ENCODE peak calls at places on chromosomes 1 and 21, in four cellular contexts. R is mesendoderm, Y is IMR-90, Z is H1. Q is an unnamed sample.
A peak's percentile ranks its signal among the peaks of the same experiment; 100 is the strongest.

GRCh38 chr1:154155282-154155681 is 409 bp upstream of the NUP210L start:
- DNase-seq in R (no peak), Z (no peak), Y (peak; percentile 72), Q (no peak)

GRCh38 chr1:230853736-230854135 is 14.6 kb downstream of the C1orf198 start:
- DNase-seq in Y (no peak), R (no peak), Z (no peak), Q (no peak)

GRCh38 chr1:79010589-79010988 is 4.1 kb upstream of the ADGRL4 start:
- DNase-seq in R (no peak), Z (no peak), Y (no peak), Q (no peak)

GRCh38 chr1:180636138-180636537 is 4.3 kb downstream of the XPR1 start:
- DNase-seq in R (peak; percentile 34), Y (peak; percentile 26), Z (no peak), Q (no peak)

GRCh38 chr1:43885311-43885801 is 48.2 kb upstream of the ARTN start:
- DNase-seq in R (peak; percentile 67), Y (no peak), Z (no peak), Q (peak; percentile 85)

GRCh38 chr1:44485229-44485932 is 80.3 kb downstream of the RNF220 start:
- DNase-seq in R (peak; percentile 85), Z (no peak), Y (peak; percentile 79), Q (no peak)

GRCh38 chr1:86207323-86207722 is 50.8 kb upstream of the COL24A1 start:
- DNase-seq in R (no peak), Y (peak; percentile 90), Z (no peak), Q (no peak)

GRCh38 chr21:36820176-36821031 is 121.5 kb downstream of the SIM2 start:
- DNase-seq in Y (no peak), Z (peak; percentile 21), R (peak; percentile 62), Q (peak; percentile 89)

GRCh38 chr1:203295796-203296195 is 9.5 kb upstream of the BTG2 start:
- DNase-seq in Y (no peak), R (peak; percentile 22), Z (no peak), Q (no peak)

GRCh38 chr1:81998165-81998564 is 197.4 kb downstream of the ADGRL2 start:
- DNase-seq in Z (no peak), R (no peak), Y (no peak), Q (no peak)

GRCh38 chr1:170049191-170049800 is 25.2 kb downstream of the KIFAP3 start:
- DNase-seq in Y (no peak), Z (no peak), R (no peak), Q (no peak)

GRCh38 chr1:179143332-179143731 is 61.5 kb downstream of the TOR3A start:
- DNase-seq in Y (peak; percentile 96), Z (no peak), R (no peak), Q (no peak)

GRCh38 chr1:36981771-36982622 is 52.3 kb downstream of the GRIK3 start:
- DNase-seq in R (no peak), Y (no peak), Z (no peak), Q (no peak)

GRCh38 chr1:235060607-235061470 is 67.8 kb downstream of the TOMM20 start:
- DNase-seq in Z (no peak), R (peak; percentile 91), Y (no peak), Q (peak; percentile 52)

GRCh38 chr1:232627171-232627570 is 2.8 kb downstream of the SIPA1L2 start:
- DNase-seq in Z (no peak), R (no peak), Y (no peak), Q (no peak)

GRCh38 chr1:213947200-213947775 is 40.5 kb upstream of the PROX1 start:
- DNase-seq in Z (peak; percentile 15), Y (no peak), R (no peak), Q (peak; percentile 39)

GRCh38 chr1:207335695-207336363 is 14.4 kb downstream of the CD55 start:
- DNase-seq in Z (no peak), Y (no peak), R (peak; percentile 42), Q (no peak)

GRCh38 chr1:54158071-54158470 is 5.3 kb upstream of the CDCP2 start:
- DNase-seq in Y (no peak), R (no peak), Z (no peak), Q (no peak)

GRCh38 chr1:15937146-15937545 is 38.8 kb downstream of the ZBTB17 start:
- DNase-seq in R (no peak), Z (no peak), Y (no peak), Q (no peak)

GRCh38 chr1:19096036-19096833 is 113.8 kb downstream of the UBR4 start:
- DNase-seq in Y (peak; percentile 7), Z (no peak), R (peak; percentile 50), Q (no peak)

GRCh38 chr1:41766546-41766945 is 152.2 kb downstream of the HIVEP3 start:
- DNase-seq in Z (no peak), Y (no peak), R (no peak), Q (no peak)

GRCh38 chr21:31413698-31414097 is 69.6 kb upstream of the TIAM1 start:
- DNase-seq in R (no peak), Y (no peak), Z (no peak), Q (no peak)

GRCh38 chr1:16138772-16139221 is 17.1 kb downstream of the EPHA2 start:
- DNase-seq in Y (peak; percentile 32), Z (no peak), R (no peak), Q (no peak)

GRCh38 chr1:183114441-183114840 is 71.6 kb upstream of the LAMC2 start:
- DNase-seq in Z (no peak), R (no peak), Y (no peak), Q (no peak)

GRCh38 chr1:246114369-246114768 is 392.7 kb downstream of the SMYD3 start:
- DNase-seq in Z (no peak), R (peak; percentile 31), Y (no peak), Q (no peak)

GRCh38 chr1:109959974-109960744 is 24.4 kb upstream of the AHCYL1 start:
- DNase-seq in Z (no peak), Y (peak; percentile 78), R (peak; percentile 96), Q (peak; percentile 66)

GRCh38 chr1:226656601-226657277 is 82.3 kb downstream of the ITPKB start:
- DNase-seq in Z (no peak), R (no peak), Y (peak; percentile 92), Q (no peak)

GRCh38 chr21:41368361-41369104 is 6.7 kb downstream of the MX2 start:
- DNase-seq in Y (no peak), R (no peak), Z (no peak), Q (no peak)

GRCh38 chr21:36706951-36707762 is 8.2 kb downstream of the SIM2 start:
- DNase-seq in R (peak; percentile 76), Z (no peak), Y (peak; percentile 37), Q (peak; percentile 63)

GRCh38 chr1:158045639-158046038 is 52.2 kb downstream of the KIRREL1 start:
- DNase-seq in R (peak; percentile 93), Y (peak; percentile 90), Z (peak; percentile 17), Q (no peak)

GRCh38 chr1:62882161-62882560 is 98.2 kb downstream of the ATG4C start:
- DNase-seq in Y (no peak), R (no peak), Z (no peak), Q (no peak)
- H3K79me1 ChIP-seq in Y (no peaks in the 10 kb centered on the region), R (no peaks in the 10 kb centered on the region), Z (no peaks in the 10 kb centered on the region), Q (no peaks in the 10 kb centered on the region)

DNA sequence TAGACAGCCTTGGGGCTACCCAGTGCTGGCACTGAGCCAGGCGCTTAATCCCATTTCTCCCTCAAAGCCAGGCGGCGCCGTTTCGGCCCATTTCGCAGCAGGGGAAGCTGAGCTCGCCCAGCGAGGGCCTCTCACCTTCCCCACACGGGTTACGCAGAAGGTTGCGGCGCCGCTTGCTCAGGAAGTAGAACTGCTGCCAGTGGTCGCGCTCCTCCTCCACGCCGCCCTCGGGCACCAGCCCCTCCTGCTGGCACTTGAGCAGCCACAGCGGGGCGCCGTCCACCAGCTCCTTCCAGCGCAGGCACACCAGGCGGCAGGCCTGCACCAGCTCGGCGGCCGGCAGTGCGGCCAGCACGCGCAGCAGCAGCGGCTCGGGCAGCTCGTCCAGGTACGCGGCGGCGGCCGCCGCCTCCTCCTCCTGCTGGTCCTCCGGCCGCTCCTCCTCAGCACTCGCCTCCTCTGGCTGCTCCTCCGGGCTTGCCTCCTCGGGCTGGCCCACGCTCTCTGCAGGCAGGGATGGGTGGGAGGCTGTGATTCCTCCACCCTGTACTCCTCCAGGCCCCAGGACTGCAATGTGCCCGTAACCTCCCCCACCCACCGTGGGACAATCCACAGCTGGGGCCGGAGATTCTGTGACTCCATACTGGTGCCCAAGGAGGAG is 3.8 kb downstream of the FBXO2 start:
- DNase-seq in Z (no peak), R (peak; percentile 85), Y (peak; percentile 49), Q (peak; percentile 86)
- H4K5ac ChIP-seq in Z (peak overlapping the region; percentile 55), R (no peak overlapping the region), Y (no peak overlapping the region), Q (no peak overlapping the region)

DNA sequence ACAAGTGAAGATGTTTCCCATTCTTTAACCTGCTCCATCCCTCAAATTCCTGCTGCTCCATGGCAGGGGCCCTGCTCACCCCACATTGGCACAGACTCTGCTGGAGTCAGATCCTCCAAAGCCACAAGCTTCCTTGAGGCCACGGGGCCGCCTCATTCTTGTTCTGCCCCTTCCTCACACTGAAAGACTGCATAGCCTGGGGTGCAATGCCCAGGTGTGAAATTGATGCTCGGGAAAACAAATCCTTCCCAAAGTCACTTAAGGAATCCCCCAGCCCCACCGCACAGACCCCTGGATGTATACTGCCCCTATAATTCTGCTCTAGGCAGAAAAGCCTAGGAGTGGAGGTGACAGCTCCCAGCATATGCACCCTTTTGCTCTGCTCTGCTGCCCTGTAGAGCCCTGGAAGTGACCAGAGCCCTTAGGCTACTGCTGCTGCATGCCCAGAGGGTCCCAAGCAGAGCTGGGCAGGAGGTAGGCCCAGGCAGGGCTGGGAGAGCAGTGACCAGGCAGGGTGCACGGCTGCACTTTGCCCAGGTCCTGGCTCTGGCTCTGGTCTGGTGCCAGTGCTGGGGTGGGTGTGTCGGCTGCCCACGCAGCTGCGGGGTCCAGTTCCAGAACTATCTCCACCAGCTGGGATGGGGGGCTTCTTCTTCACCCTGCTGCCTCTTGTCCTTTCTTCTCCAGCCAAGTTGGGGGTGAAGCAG is 1.6 kb downstream of the HES2 start:
- DNase-seq in R (no peak), Y (no peak), Z (no peak), Q (no peak)
- H3K23ac ChIP-seq in R (no peak overlapping the region), Y (no peak overlapping the region), Z (no peak overlapping the region), Q (no peak overlapping the region)

GRCh38 chr1:201503397-201504176 is 3.3 kb downstream of the CSRP1 start:
- DNase-seq in R (peak; percentile 93), Z (peak; percentile 54), Y (peak; percentile 100), Q (peak; percentile 67)
- H3K79me1 ChIP-seq in R (peaks cover 2% of the 10 kb centered on the region), Z (no peaks in the 10 kb centered on the region), Y (peaks cover 4% of the 10 kb centered on the region), Q (no peaks in the 10 kb centered on the region)

Q was measured in H9.